ENCODE peak calls at places on chromosomes 16 and 17, in nine cellular contexts. P, R, U, T, V, I, G, M and L are unnamed samples. For H3K36me3, the result is how much of the 10 kb centered on the place peaks cover.

GRCh38 chr17:62732125-62732524 is 76.0 kb downstream of the MARCHF10 start:
- DNase-seq in T (no peak), U (no peak), V (no peak), P (no peak), G (no peak), I (no peak), R (no peak), M (no peak), L (no peak)

GRCh38 chr17:65557349-65558310 is 3.8 kb downstream of the AXIN2 start:
- DNase-seq in M (no peak), V (no peak), T (no peak), U (no peak), I (no peak), G (no peak), R (no peak), P (no peak), L (no peak)

GRCh38 chr17:75778861-75779249 is 5.8 kb upstream of the UNK start:
- DNase-seq in U (no peak), I (no peak), G (no peak), M (no peak), T (no peak), R (no peak), P (no peak), V (peak), L (no peak)

GRCh38 chr16:85718682-85719081 is 29.9 kb upstream of the GINS2 start:
- DNase-seq in P (no peak), U (no peak), R (no peak), V (peak), G (no peak), T (no peak), I (no peak), M (no peak), L (no peak)

GRCh38 chr16:68490829-68491575 is 42.7 kb upstream of the SMPD3 start:
- DNase-seq in V (peak), U (no peak), G (no peak), I (peak), P (no peak), M (no peak), T (no peak), R (peak), L (peak)

GRCh38 chr17:75785016-75785769 is 587 bp downstream of the UNK start:
- DNase-seq in I (peak), G (peak), R (peak), M (peak), P (no peak), T (peak), V (peak), U (peak), L (no peak)

GRCh38 chr17:72634621-72635020 is 457.9 kb downstream of the SLC39A11 start:
- DNase-seq in G (no peak), I (no peak), R (peak), P (no peak), T (no peak), U (no peak), M (no peak), V (no peak), L (no peak)

GRCh38 chr17:50871369-50871768 is 5.2 kb upstream of the TOB1 start:
- DNase-seq in I (no peak), V (peak), M (no peak), U (no peak), P (no peak), T (no peak), R (no peak), G (no peak), L (no peak)

GRCh38 chr17:13074026-13074425 is 56.2 kb upstream of the ELAC2 start:
- DNase-seq in I (no peak), M (no peak), G (no peak), R (no peak), P (no peak), T (no peak), V (no peak), U (no peak), L (no peak)

GRCh38 chr17:39607057-39607850 is 466 bp downstream of the NEUROD2 start:
- DNase-seq in T (no peak), G (no peak), I (no peak), U (no peak), P (no peak), R (no peak), M (no peak), V (no peak), L (no peak)

GRCh38 chr17:29195465-29196081 is 15.4 kb upstream of the MYO18A start:
- DNase-seq in I (no peak), M (no peak), V (no peak), G (no peak), R (no peak), P (no peak), U (no peak), T (no peak), L (no peak)

GRCh38 chr16:26987631-26988030 is 79.1 kb upstream of the C16orf82 start:
- DNase-seq in V (no peak), I (no peak), U (no peak), M (no peak), T (no peak), R (no peak), G (no peak), P (no peak), L (peak)

GRCh38 chr16:55001931-55002330 is 71.3 kb downstream of the IRX5 start:
- DNase-seq in R (no peak), V (no peak), M (no peak), I (no peak), U (no peak), G (no peak), T (no peak), P (no peak), L (no peak)

GRCh38 chr17:4477286-4477791 is 21.3 kb upstream of the SPNS2 start:
- DNase-seq in G (no peak), V (no peak), T (no peak), U (no peak), P (no peak), R (no peak), I (no peak), M (no peak), L (no peak)

GRCh38 chr17:21286771-21287702 is 2.5 kb downstream of the MAP2K3 start:
- DNase-seq in M (no peak), V (peak), R (peak), I (no peak), P (no peak), T (no peak), U (no peak), G (no peak), L (no peak)

GRCh38 chr16:2364638-2365210 is 24.2 kb upstream of the ABCA3 start:
- DNase-seq in P (peak), R (no peak), V (no peak), M (no peak), G (no peak), U (no peak), I (no peak), T (no peak), L (no peak)

GRCh38 chr16:3907586-3907985 is 27.1 kb upstream of the CREBBP start:
- DNase-seq in M (no peak), I (peak), T (no peak), G (no peak), R (no peak), U (no peak), P (no peak), V (no peak), L (no peak)

GRCh38 chr17:73431401-73432205 is 119.8 kb upstream of the CDC42EP4 start:
- DNase-seq in T (no peak), R (no peak), V (no peak), G (no peak), U (no peak), M (no peak), P (no peak), I (peak), L (no peak)

GRCh38 chr17:15469260-15469659 is 1.8 kb upstream of the CDRT4 start:
- DNase-seq in V (no peak), P (peak), I (no peak), M (peak), U (peak), R (no peak), T (no peak), G (no peak), L (no peak)

GRCh38 chr17:18238299-18238698 is 12.9 kb downstream of the LLGL1 start:
- DNase-seq in P (no peak), U (no peak), M (no peak), I (no peak), V (no peak), R (no peak), G (no peak), T (no peak), L (no peak)

GRCh38 chr16:11085025-11085485 is 140.7 kb downstream of the CLEC16A start:
- DNase-seq in T (no peak), I (no peak), V (no peak), M (no peak), U (no peak), P (no peak), G (no peak), R (no peak), L (no peak)

GRCh38 chr17:81710514-81711308 is 1.4 kb upstream of the SLC25A10 start:
- DNase-seq in U (no peak), R (peak), T (no peak), M (no peak), I (no peak), G (no peak), P (no peak), V (no peak), L (no peak)

GRCh38 chr17:8264320-8264719 is 15.2 kb downstream of the PFAS start:
- DNase-seq in I (no peak), M (no peak), V (no peak), P (no peak), T (no peak), G (no peak), R (no peak), U (no peak), L (no peak)
- H3K36me3 ChIP-seq in I (under half), M (under half), V (under half), P (under half), T (half or more), G (under half), R (under half), U (half or more), L (under half)

GRCh38 chr16:22320572-22321339 is 23.5 kb downstream of the POLR3E start:
- DNase-seq in G (no peak), U (no peak), P (peak), R (no peak), V (no peak), M (no peak), I (peak), T (no peak), L (no peak)

GRCh38 chr16:22323173-22323997 is 26.2 kb downstream of the POLR3E start:
- DNase-seq in M (no peak), T (no peak), U (no peak), P (no peak), V (no peak), G (no peak), I (no peak), R (no peak), L (no peak)

GRCh38 chr16:22322741-22323140 is 25.5 kb downstream of the POLR3E start:
- DNase-seq in P (no peak), V (no peak), M (no peak), G (no peak), U (no peak), R (no peak), T (no peak), I (no peak), L (no peak)

GRCh38 chr16:22322021-22322471 is 24.8 kb downstream of the POLR3E start:
- DNase-seq in V (no peak), T (no peak), R (no peak), U (no peak), I (no peak), M (no peak), P (no peak), G (no peak), L (no peak)

DNA sequence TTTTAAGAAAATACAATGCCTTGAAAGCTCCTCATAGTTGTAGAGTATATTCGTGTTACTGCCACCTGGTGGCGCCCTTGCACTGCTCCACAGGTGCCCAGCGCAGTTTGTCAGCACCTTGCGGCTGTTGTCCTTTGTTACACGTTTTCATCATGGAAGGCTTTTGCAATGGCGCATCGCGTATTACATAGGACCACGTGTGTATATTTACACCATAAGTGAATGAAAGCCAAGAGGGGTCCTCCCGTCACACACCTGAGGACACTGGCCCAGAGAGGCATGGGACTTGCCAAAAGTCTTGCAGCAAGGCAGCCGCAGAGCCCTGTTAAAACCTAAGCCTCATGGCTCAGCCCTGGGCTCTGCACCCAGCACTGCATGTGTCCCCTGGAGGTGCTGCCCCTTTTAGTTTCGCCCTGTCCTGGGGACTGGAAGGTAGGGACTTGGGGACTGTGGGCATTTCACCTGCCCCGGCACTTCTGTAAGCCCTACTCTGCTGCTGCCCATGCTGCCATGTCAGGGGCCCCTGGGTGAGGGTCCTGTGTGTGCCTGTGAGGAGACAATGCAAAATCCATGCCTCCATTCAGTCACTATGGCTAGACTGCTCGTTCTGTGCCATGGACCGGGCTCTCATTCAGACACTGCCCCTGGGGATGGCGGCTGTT is 24.3 kb downstream of the POLR3E start:
- DNase-seq in I (peak), P (peak), T (peak), G (peak), U (peak), V (peak), M (peak), R (no peak), L (no peak)
- H3K36me3 ChIP-seq in I (under half), P (under half), T (half or more), G (under half), U (half or more), V (under half), M (under half), R (under half), L (under half)

GRCh38 chr16:5670198-5670597 is 572.6 kb upstream of the EEF2KMT start:
- DNase-seq in I (no peak), G (no peak), U (no peak), P (no peak), T (no peak), R (no peak), M (no peak), V (no peak), L (no peak)

GRCh38 chr16:5665770-5666169 is 568.2 kb upstream of the EEF2KMT start:
- DNase-seq in P (no peak), V (no peak), I (no peak), M (no peak), G (no peak), U (no peak), T (no peak), R (no peak), L (no peak)

GRCh38 chr16:5668553-5668952 is 571.0 kb upstream of the EEF2KMT start:
- DNase-seq in V (no peak), M (no peak), G (no peak), P (no peak), T (no peak), I (no peak), R (no peak), U (no peak), L (no peak)
- H3K36me3 ChIP-seq in V (under half), M (under half), G (under half), P (under half), T (under half), I (under half), R (under half), U (under half), L (under half)

DNA sequence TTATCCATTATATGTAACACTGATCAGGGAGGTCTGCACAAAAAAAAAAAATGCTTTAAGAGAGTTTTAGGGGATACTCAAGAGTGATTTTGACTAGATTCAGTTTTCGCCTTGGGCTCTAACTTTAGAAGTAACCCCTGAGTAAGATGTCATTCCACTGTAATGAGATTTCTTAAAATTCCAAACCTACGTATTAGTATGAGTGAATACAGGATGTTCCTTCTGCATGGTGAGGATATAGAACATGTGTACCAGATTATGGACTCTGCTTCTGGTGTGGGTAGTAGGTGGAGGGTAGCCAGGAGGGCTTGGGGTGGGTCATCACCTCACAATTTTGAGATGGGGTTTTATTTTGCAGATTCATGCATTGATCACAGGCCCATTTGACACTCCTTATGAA is 4.3 kb downstream of the UBE2Z start:
- DNase-seq in I (no peak), T (no peak), G (no peak), M (no peak), P (no peak), V (no peak), R (no peak), U (no peak), L (no peak)
- H3K36me3 ChIP-seq in I (under half), T (under half), G (under half), M (under half), P (under half), V (under half), R (under half), U (half or more), L (under half)

GRCh38 chr16:369275-369865 is 968 bp downstream of the MRPL28 start:
- DNase-seq in P (no peak), I (no peak), V (no peak), M (no peak), U (no peak), R (peak), T (no peak), G (no peak), L (no peak)
- H3K36me3 ChIP-seq in P (under half), I (under half), V (under half), M (under half), U (half or more), R (under half), T (under half), G (under half), L (under half)

DNA sequence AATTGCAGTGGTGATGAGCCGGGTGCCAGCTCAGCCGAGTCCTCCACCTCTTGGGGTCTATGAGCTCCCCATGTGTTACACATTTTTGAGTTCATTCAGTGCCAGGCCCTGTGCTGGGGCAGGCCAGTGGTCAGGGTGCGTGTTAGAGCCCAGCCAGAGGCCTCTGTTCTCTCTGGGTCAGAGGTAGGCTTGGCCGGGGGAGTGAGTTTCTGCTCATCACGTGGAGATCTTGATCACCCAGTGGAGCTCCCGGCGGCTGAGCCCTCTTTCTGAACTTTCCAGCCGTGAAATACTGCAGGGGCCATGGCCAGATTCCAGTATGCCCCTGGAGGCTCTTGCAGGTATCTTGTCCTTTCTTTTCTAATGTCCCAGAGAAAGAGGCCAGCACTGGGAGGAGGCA is 93.0 kb downstream of the RAP1GAP2 start:
- DNase-seq in P (no peak), M (no peak), G (no peak), V (no peak), I (no peak), T (no peak), R (no peak), U (no peak), L (no peak)
- H3K36me3 ChIP-seq in P (under half), M (under half), G (under half), V (under half), I (under half), T (under half), R (under half), U (under half), L (under half)

DNA sequence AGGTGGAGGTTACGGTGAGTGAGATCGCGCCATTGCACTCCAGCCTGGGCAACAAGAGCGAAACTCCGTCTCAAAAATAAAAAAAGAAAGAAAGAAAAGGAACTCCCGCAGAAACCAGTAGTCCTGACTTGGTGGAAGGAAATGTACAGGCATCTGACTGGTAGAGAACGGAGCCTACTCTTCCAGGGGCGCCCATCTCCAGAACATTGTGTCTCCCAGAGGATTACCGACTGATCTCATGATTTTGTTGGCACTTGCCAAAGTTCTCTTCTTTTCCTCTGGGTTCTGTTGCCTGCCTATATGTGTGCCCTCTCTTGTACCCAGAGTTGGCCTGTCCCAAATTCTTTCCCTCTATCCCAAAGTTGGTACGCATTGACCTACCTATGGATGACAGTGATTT is 24.2 kb downstream of the DDX19A start:
- DNase-seq in M (no peak), G (no peak), V (no peak), T (no peak), U (no peak), P (no peak), I (no peak), R (no peak), L (no peak)
- H3K36me3 ChIP-seq in M (under half), G (under half), V (under half), T (half or more), U (half or more), P (under half), I (under half), R (under half), L (under half)

DNA sequence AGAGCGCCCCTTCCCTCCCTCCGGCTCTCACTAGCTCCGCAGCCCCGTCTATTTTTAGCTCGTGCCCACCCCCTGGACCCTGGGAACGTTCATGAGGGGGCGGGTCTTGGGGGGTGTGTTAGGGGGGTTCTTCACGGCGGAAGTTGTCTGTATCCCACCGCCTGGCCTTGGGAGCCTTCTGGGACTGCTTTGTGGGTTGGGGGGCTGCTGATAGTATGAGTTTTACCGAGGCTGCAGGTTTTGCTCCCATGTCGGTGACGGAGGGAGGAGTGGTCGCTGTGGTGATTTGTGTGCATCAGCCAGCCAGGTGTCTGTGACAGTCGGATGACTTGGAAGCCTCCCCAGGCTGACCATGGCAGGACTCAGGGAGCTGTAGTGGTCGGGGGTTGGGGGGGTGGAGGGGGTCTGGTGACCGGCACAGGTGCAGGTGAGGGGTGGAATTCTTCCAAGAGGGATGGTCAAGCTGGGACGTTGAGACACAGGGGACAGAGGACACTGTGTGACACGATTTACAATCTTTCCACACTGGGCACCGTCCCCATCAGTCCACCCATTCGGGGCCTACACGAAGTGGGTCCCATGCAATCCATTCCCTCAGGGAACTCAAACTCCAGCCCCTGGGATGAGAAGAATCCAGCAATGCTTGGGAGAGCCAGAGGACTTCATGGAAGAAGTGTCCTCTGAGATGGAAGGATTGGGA is 1.4 kb downstream of the ATP1B2 start:
- DNase-seq in G (no peak), P (no peak), I (no peak), M (no peak), T (no peak), U (no peak), V (no peak), R (no peak), L (no peak)
- H3K36me3 ChIP-seq in G (under half), P (under half), I (under half), M (under half), T (under half), U (under half), V (under half), R (under half), L (under half)